ENCODE peak calls at places on chromosomes 3 and 15, in seven cellular contexts. L is lung, C is cardiac fibroblast, A is transverse colon, V is gastrocnemius medialis, E is GM12865, F is sigmoid colon. H is an unnamed sample.

GRCh38 chr15:74841761-74842385 is 1.1 kb downstream of the ULK3 start:
- DNase-seq in A (peak), V (no peak), L (no peak), E (no peak), C (no peak), F (no peak), H (no peak)

GRCh38 chr15:77749998-77750540 is 117.4 kb upstream of the LINGO1 start:
- DNase-seq in A (no peak), C (no peak), V (no peak), E (no peak), L (no peak), F (no peak), H (no peak)

GRCh38 chr3:161268601-161269000 is 47.5 kb downstream of the NMD3 start:
- DNase-seq in F (no peak), C (no peak), V (no peak), E (no peak), A (no peak), L (no peak), H (no peak)

GRCh38 chr3:159114582-159114981 is 312.7 kb downstream of the MFSD1 start:
- DNase-seq in C (no peak), L (no peak), A (no peak), E (no peak), F (no peak), V (no peak), H (no peak)

GRCh38 chr15:77004189-77004588 is 9.3 kb downstream of the PSTPIP1 start:
- DNase-seq in E (no peak), F (peak), L (peak), V (peak), C (no peak), A (peak), H (no peak)

GRCh38 chr15:76196286-76196948 is 114.9 kb downstream of the ETFA start:
- DNase-seq in V (peak), F (peak), C (peak), E (peak), L (no peak), A (peak), H (no peak)

GRCh38 chr3:52780298-52780585 is 2.8 kb downstream of the ITIH1 start:
- DNase-seq in L (no peak), V (peak), A (peak), E (no peak), C (no peak), F (no peak), H (no peak)

GRCh38 chr3:50450135-50450911 is 53.1 kb downstream of the CACNA2D2 start:
- DNase-seq in F (peak), A (peak), E (no peak), V (peak), L (peak), C (peak), H (no peak)

GRCh38 chr3:184016820-184017671 is 638 bp downstream of the ABCC5 start:
- DNase-seq in F (peak), V (peak), C (peak), A (peak), E (peak), L (peak), H (peak)

GRCh38 chr3:185082149-185082548 is 70.7 kb downstream of the C3orf70 start:
- DNase-seq in V (no peak), A (no peak), E (no peak), F (no peak), C (no peak), L (no peak), H (no peak)

GRCh38 chr3:99700637-99701268 is 62.4 kb downstream of the COL8A1 start:
- DNase-seq in C (peak), A (no peak), F (no peak), E (no peak), V (no peak), L (no peak), H (no peak)

GRCh38 chr15:77628010-77628409 is 4.7 kb downstream of the LINGO1 start:
- DNase-seq in A (no peak), F (no peak), E (no peak), L (no peak), C (no peak), V (no peak), H (no peak)

GRCh38 chr3:15783361-15783969 is 14.3 kb downstream of the ANKRD28 start:
- DNase-seq in A (no peak), C (peak), F (no peak), V (no peak), E (no peak), L (no peak), H (no peak)

GRCh38 chr3:126464494-126464893 is 11.2 kb downstream of the ZXDC start:
- DNase-seq in L (no peak), V (no peak), A (no peak), C (no peak), E (no peak), F (peak), H (no peak)

GRCh38 chr15:66389859-66390382 is 3.2 kb downstream of the MAP2K1 start:
- DNase-seq in L (no peak), A (no peak), V (no peak), E (peak), C (no peak), F (no peak), H (no peak)

GRCh38 chr3:142976621-142977398 is 13.3 kb upstream of the PAQR9 start:
- DNase-seq in A (peak), E (no peak), V (peak), F (peak), L (peak), C (peak), H (no peak)

GRCh38 chr3:29514170-29514569 is 233.3 kb downstream of the RBMS3 start:
- DNase-seq in A (no peak), C (peak), F (no peak), V (no peak), L (no peak), E (no peak), H (no peak)

GRCh38 chr3:468172-468571 is 271.6 kb downstream of the CHL1 start:
- DNase-seq in C (no peak), A (no peak), L (no peak), E (peak), F (no peak), V (no peak), H (no peak)
- TF ChIP-seq CTCF in C (peak), A (no peak), L (no peak), E (peak), F (no peak), V (no peak), H (peak)

GRCh38 chr3:141126661-141127343 is 75.7 kb downstream of the SPSB4 start:
- DNase-seq in L (peak), F (no peak), A (no peak), V (no peak), C (no peak), E (no peak), H (no peak)

GRCh38 chr3:141129049-141130038 is 78.2 kb downstream of the SPSB4 start:
- DNase-seq in C (no peak), V (peak), L (no peak), A (no peak), F (no peak), E (no peak), H (no peak)

GRCh38 chr3:141125351-141125750 is 74.2 kb downstream of the SPSB4 start:
- DNase-seq in L (no peak), A (no peak), E (no peak), C (no peak), F (no peak), V (no peak), H (no peak)

GRCh38 chr3:141128126-141128777 is 77.1 kb downstream of the SPSB4 start:
- DNase-seq in E (no peak), L (no peak), C (no peak), F (no peak), V (no peak), A (no peak), H (no peak)

GRCh38 chr3:141127344-141128125 is 76.4 kb downstream of the SPSB4 start:
- DNase-seq in F (no peak), E (no peak), A (no peak), C (no peak), V (no peak), L (no peak), H (no peak)
- TF ChIP-seq CTCF in F (no peak), E (no peak), A (no peak), C (no peak), V (no peak), L (no peak), H (no peak)

GRCh38 chr15:33729648-33730047 is 238.6 kb upstream of the CHRM5 start:
- DNase-seq in V (no peak), E (no peak), C (no peak), F (no peak), A (no peak), L (no peak), H (no peak)
- TF ChIP-seq CTCF in V (no peak), E (no peak), C (peak), F (no peak), A (no peak), L (no peak), H (peak)

GRCh38 chr3:163779396-163780344 is 1298.6 kb downstream of the SI start:
- DNase-seq in V (no peak), A (no peak), L (no peak), C (no peak), E (peak), F (no peak), H (no peak)
- TF ChIP-seq CTCF in V (no peak), A (no peak), L (no peak), C (no peak), E (peak), F (no peak), H (no peak)

GRCh38 chr3:61407397-61407796 is 154.0 kb upstream of the PTPRG start:
- DNase-seq in V (no peak), A (no peak), F (no peak), C (no peak), L (no peak), E (no peak), H (no peak)
- TF ChIP-seq CTCF in V (no peak), A (no peak), F (no peak), C (no peak), L (no peak), E (no peak), H (no peak)

GRCh38 chr15:40080104-40080503 is 28.6 kb downstream of the BMF start:
- DNase-seq in F (no peak), E (no peak), A (no peak), C (no peak), V (no peak), L (no peak), H (no peak)

GRCh38 chr15:40072216-40072990 is 33.4 kb upstream of the SRP14 start:
- DNase-seq in F (no peak), E (no peak), A (no peak), C (no peak), L (no peak), V (peak), H (no peak)

GRCh38 chr15:40070608-40071218 is 31.7 kb upstream of the SRP14 start:
- DNase-seq in L (no peak), A (no peak), E (no peak), F (no peak), C (no peak), V (no peak), H (no peak)

GRCh38 chr15:40079456-40079855 is 29.2 kb downstream of the BMF start:
- DNase-seq in L (no peak), C (no peak), E (no peak), F (no peak), V (no peak), A (no peak), H (no peak)

DNA sequence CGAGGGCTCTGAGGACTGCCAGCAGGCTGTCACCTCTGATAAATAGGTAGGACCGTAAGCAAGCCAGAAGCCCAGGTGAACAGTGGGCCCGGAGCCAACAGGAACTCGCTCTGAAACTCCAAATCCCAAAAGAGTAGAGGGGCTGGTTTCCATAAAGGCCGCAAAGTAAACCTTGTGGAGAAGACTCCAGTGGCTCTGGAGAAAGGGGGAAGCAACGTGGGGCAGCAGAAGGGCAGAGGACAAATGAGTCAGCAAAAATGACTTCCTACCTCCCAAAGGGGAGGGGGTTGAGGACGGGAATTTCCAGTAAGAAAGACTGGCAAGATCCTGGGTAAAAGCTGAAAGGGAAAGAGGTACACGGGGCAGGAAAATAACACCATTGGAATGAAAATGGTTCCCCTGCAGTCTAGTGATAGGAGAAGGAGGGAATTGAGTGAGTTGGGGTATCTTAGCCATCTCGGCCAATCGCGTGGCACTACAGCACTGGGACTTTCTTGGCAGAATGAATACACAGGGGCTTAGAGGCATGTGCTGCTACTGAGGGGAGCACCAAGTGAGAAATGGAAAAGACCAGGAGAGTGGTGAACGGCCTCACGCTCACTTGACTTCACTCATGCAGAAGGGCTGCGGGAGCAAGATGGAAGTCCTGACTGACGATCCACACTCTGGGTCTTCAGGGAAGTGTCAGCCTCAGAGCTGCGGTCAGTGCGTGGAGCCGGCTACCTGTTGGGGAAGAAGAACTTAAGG is 33.2 kb downstream of the BMF start:
- DNase-seq in F (no peak), E (no peak), A (no peak), C (no peak), L (peak), V (no peak), H (no peak)
- TF ChIP-seq CTCF in F (no peak), E (no peak), A (no peak), C (no peak), L (no peak), V (no peak), H (no peak)

GRCh38 chr15:101013769-101014223 is 94.6 kb downstream of the LRRK1 start:
- DNase-seq in F (peak), A (peak), L (peak), E (no peak), V (no peak), C (no peak), H (no peak)
- TF ChIP-seq CTCF in F (no peak), A (no peak), L (no peak), E (no peak), V (no peak), C (no peak), H (no peak)

DNA sequence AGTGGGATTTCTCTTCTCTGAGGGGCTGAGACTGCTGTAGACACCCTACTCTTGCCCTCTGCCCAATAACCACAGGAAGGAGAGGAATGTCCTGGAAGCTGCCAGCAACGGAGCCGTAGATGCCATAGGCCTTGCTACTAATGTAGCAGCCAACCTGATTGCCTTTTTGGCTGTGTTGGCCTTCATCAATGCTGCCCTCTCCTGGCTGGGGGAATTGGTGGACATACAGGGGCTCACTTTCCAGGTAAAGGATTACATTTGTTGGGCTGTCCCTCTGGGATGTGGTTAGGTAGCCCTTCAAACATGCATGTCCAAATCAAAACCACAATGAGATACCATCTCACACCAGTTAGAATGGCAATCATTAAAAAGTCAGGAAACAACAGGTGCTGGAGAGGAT is 16.1 kb downstream of the SLC28A2 start:
- DNase-seq in C (no peak), A (peak), L (no peak), F (no peak), V (no peak), E (peak), H (no peak)
- TF ChIP-seq CTCF in C (no peak), A (peak), L (no peak), F (no peak), V (no peak), E (peak), H (no peak)

GRCh38 chr3:43017593-43018195 is 38.6 kb downstream of the GASK1A start:
- DNase-seq in L (no peak), F (no peak), V (no peak), A (no peak), E (no peak), C (no peak), H (no peak)
- TF ChIP-seq CTCF in L (no peak), F (no peak), V (no peak), A (no peak), E (no peak), C (no peak), H (no peak)

H was measured in mesothelial cell of epicardium.